ENCODE peak calls at places on chromosomes 12 and 14, in seven cellular contexts. X is upper lobe of right lung, P is mesenchymal stem cell, J is skeletal muscle cell, K is fibroblast of pulmonary artery, E is heart right ventricle, W is fibroblast of mammary gland. B is an unnamed sample.
A peak's percentile ranks its signal among the peaks of the same experiment; 100 is the strongest.

GRCh38 chr12:77189463-77189862 is 124.1 kb upstream of the E2F7 start:
- DNase-seq in X (no peak), P (peak; percentile 68), J (peak; percentile 87), K (peak; percentile 39), E (no peak), W (peak; percentile 90), B (no peak)

GRCh38 chr14:85566603-85567002 is 36.7 kb downstream of the FLRT2 start:
- DNase-seq in X (no peak), P (peak; percentile 88), J (peak; percentile 49), K (peak; percentile 81), E (no peak), W (peak; percentile 88), B (no peak)

GRCh38 chr14:68573126-68573525 is 219.7 kb downstream of the ZFP36L1 start:
- DNase-seq in X (no peak), P (no peak), J (no peak), K (no peak), E (no peak), W (no peak), B (no peak)

GRCh38 chr14:89184952-89185351 is 232.1 kb downstream of the FOXN3 start:
- DNase-seq in X (no peak), P (no peak), J (no peak), K (no peak), E (no peak), W (no peak), B (no peak)

GRCh38 chr12:113650476-113650875 is 178.8 kb upstream of the LHX5 start:
- DNase-seq in X (no peak), P (no peak), J (no peak), K (no peak), E (no peak), W (no peak), B (no peak)

GRCh38 chr14:35121887-35122695 is at the start of the genes PPP2R3C and PRORP:
- DNase-seq in X (peak; percentile 96), P (peak; percentile 95), J (peak; percentile 77), K (peak; percentile 95), E (peak; percentile 93), W (peak; percentile 91), B (peak; percentile 93)

GRCh38 chr14:32251530-32251929 is 48.5 kb upstream of the RNU6-8 start:
- DNase-seq in X (no peak), P (no peak), J (no peak), K (no peak), E (no peak), W (no peak), B (no peak)

GRCh38 chr12:54439521-54440255 is 20.6 kb upstream of the ITGA5 start:
- DNase-seq in X (no peak), P (peak; percentile 82), J (peak; percentile 64), K (peak; percentile 84), E (peak; percentile 16), W (peak; percentile 88), B (peak; percentile 61)

GRCh38 chr14:52923902-52924575 is 26.8 kb downstream of the FERMT2 start:
- DNase-seq in X (no peak), P (no peak), J (no peak), K (no peak), E (no peak), W (no peak), B (no peak)

GRCh38 chr12:53207042-53207441 is at the start of gene ITGB7:
- DNase-seq in X (no peak), P (no peak), J (no peak), K (no peak), E (no peak), W (no peak), B (peak; percentile 90)
- H3K4me3 ChIP-seq in X (peak within 1 kb of the TSS; percentile 26), P (peak within 1 kb of the TSS; percentile 54), J (no peak within 1 kb of the TSS), K (no peak within 1 kb of the TSS), E (no peak within 1 kb of the TSS), W (no peak within 1 kb of the TSS), B (peak within 1 kb of the TSS; percentile 95)

DNA sequence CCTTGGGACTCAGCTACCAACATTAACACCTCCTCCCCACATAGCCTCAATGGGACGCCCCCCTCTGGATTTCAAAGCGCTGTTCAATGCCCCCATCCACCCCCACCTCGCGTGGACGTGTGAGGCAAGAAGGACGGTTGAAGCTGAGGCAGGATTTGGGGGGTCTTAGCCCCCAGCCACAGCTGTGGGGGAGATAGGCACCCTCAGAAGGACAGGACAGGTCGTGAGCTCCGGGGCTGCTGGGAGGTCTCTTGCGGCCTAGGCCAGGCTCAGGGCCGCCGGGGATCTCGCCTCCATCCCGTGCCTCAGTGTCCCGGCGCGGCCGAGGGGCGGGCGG is 8.3 kb upstream of the SP7 start:
- DNase-seq in X (no peak), P (no peak), J (no peak), K (no peak), E (no peak), W (no peak), B (peak; percentile 18)
- H3K4me3 ChIP-seq in X (peak overlapping the region; percentile 58), P (peak overlapping the region; percentile 76), J (peak overlapping the region; percentile 68), K (peak overlapping the region; percentile 65), E (peak overlapping the region; percentile 65), W (peak overlapping the region; percentile 33), B (peak overlapping the region; percentile 19)

GRCh38 chr14:104084251-104085002 is 1.1 kb upstream of the ASPG start:
- DNase-seq in X (peak; percentile 54), P (peak; percentile 1), J (no peak), K (peak; percentile 28), E (no peak), W (no peak), B (no peak)
- H3K4me3 ChIP-seq in X (no peak overlapping the region), P (no peak overlapping the region), J (no peak overlapping the region), K (no peak overlapping the region), E (no peak overlapping the region), W (no peak overlapping the region), B (no peak overlapping the region)

GRCh38 chr12:107091381-107091780 is 2.0 kb downstream of the CRY1 start:
- DNase-seq in X (no peak), P (peak; percentile 51), J (no peak), K (peak; percentile 69), E (peak; percentile 36), W (peak; percentile 89), B (no peak)
- H3K4me3 ChIP-seq in X (peak overlapping the region; percentile 83), P (peak overlapping the region; percentile 91), J (peak overlapping the region; percentile 91), K (peak overlapping the region; percentile 83), E (peak overlapping the region; percentile 81), W (no peak overlapping the region), B (peak overlapping the region; percentile 100)

GRCh38 chr12:75868501-75868900 is 163.1 kb downstream of the PHLDA1 start:
- DNase-seq in X (no peak), P (no peak), J (no peak), K (no peak), E (peak; percentile 23), W (no peak), B (no peak)

GRCh38 chr12:75874456-75874855 is 157.1 kb downstream of the PHLDA1 start:
- DNase-seq in X (no peak), P (no peak), J (no peak), K (no peak), E (no peak), W (no peak), B (no peak)

GRCh38 chr12:75872762-75873161 is 158.8 kb downstream of the PHLDA1 start:
- DNase-seq in X (no peak), P (no peak), J (no peak), K (no peak), E (no peak), W (no peak), B (no peak)

GRCh38 chr12:75865315-75865714 is 166.3 kb downstream of the PHLDA1 start:
- DNase-seq in X (no peak), P (no peak), J (no peak), K (no peak), E (no peak), W (no peak), B (no peak)

GRCh38 chr12:75870878-75871277 is 160.7 kb downstream of the PHLDA1 start:
- DNase-seq in X (no peak), P (peak; percentile 46), J (no peak), K (no peak), E (no peak), W (no peak), B (no peak)
- H3K4me3 ChIP-seq in X (no peak overlapping the region), P (no peak overlapping the region), J (no peak overlapping the region), K (no peak overlapping the region), E (no peak overlapping the region), W (no peak overlapping the region), B (no peak overlapping the region)